ENCODE peak calls at places on chromosomes 7 and 10, in nine cellular contexts. O is astrocyte; R is GF-D8; F is nephron progenitor cell; W is EL; T is NCI-H460; V is sigmoid colon; S is HFFc6; C is central memory CD8-positive, alpha-beta T cell. P is an unnamed sample.

GRCh38 chr10:132409667-132410028 is 12.6 kb downstream of the PWWP2B start:
- DNase-seq in O (no peak), R (no peak), F (no peak), W (no peak), T (no peak), V (no peak), S (no peak), C (no peak), P (no peak)

GRCh38 chr7:75762350-75762917 is 9.6 kb downstream of the CCL26 start:
- DNase-seq in O (peak), R (peak), F (no peak), W (peak), T (peak), V (no peak), S (peak), C (no peak), P (peak)

GRCh38 chr7:108094933-108095710 is 35.0 kb downstream of the LAMB4 start:
- DNase-seq in O (peak), R (no peak), F (no peak), W (peak), T (no peak), V (peak), S (peak), C (no peak), P (peak)

GRCh38 chr7:135283959-135284638 is 50.5 kb downstream of the STRA8 start:
- DNase-seq in O (no peak), R (no peak), F (no peak), W (no peak), T (no peak), V (no peak), S (no peak), C (no peak), P (no peak)

GRCh38 chr7:94280836-94281235 is 113.9 kb upstream of the COL1A2 start:
- DNase-seq in O (no peak), R (no peak), F (no peak), W (no peak), T (no peak), V (no peak), S (no peak), C (no peak), P (no peak)

GRCh38 chr7:27164381-27165088 is 802 bp downstream of the HOXA9 start:
- DNase-seq in O (no peak), R (no peak), F (peak), W (peak), T (no peak), V (peak), S (no peak), C (no peak), P (peak)

GRCh38 chr7:33764752-33765451 is 140.4 kb upstream of the BMPER start:
- DNase-seq in O (peak), R (no peak), F (no peak), W (peak), T (no peak), V (no peak), S (peak), C (no peak), P (peak)

GRCh38 chr7:158413962-158414961 is 173.4 kb downstream of the PTPRN2 start:
- DNase-seq in O (no peak), R (no peak), F (no peak), W (no peak), T (no peak), V (no peak), S (peak), C (no peak), P (no peak)

GRCh38 chr7:26487780-26488535 is 196.3 kb downstream of the SNX10 start:
- DNase-seq in O (no peak), R (no peak), F (no peak), W (no peak), T (no peak), V (no peak), S (no peak), C (no peak), P (no peak)

GRCh38 chr10:94607111-94607510 is 61.5 kb downstream of the HELLS start:
- DNase-seq in O (no peak), R (no peak), F (no peak), W (no peak), T (no peak), V (no peak), S (no peak), C (no peak), P (no peak)

GRCh38 chr7:128948312-128948973 is 10.7 kb downstream of the IRF5 start:
- DNase-seq in O (no peak), R (peak), F (no peak), W (no peak), T (no peak), V (no peak), S (no peak), C (no peak), P (peak)

GRCh38 chr10:112792487-112793196 is 157.4 kb upstream of the TCF7L2 start:
- DNase-seq in O (peak), R (no peak), F (no peak), W (peak), T (no peak), V (peak), S (peak), C (no peak), P (no peak)

GRCh38 chr7:24882989-24883631 is 96.9 kb downstream of the OSBPL3 start:
- DNase-seq in O (peak), R (no peak), F (peak), W (peak), T (no peak), V (peak), S (peak), C (no peak), P (peak)

GRCh38 chr10:125041856-125042506 is 100.1 kb downstream of the ZRANB1 start:
- DNase-seq in O (no peak), R (no peak), F (no peak), W (no peak), T (no peak), V (no peak), S (no peak), C (no peak), P (peak)

GRCh38 chr10:79244841-79245504 is 102.3 kb upstream of the PPIF start:
- DNase-seq in O (no peak), R (peak), F (no peak), W (no peak), T (no peak), V (no peak), S (no peak), C (no peak), P (no peak)

GRCh38 chr10:3636356-3637181 is 148.4 kb downstream of the KLF6 start:
- DNase-seq in O (peak), R (no peak), F (no peak), W (no peak), T (no peak), V (no peak), S (no peak), C (no peak), P (peak)

P was measured in M059J.